ENCODE peak calls at places on chromosome 7, in ten cellular contexts. N, P, W, E, O, V, Q, T, U and C are unnamed samples.

GRCh38 chr7:99557940-99558305 is 519 bp upstream of the ZNF655 start:
- DNase-seq in N (no peak), P (no peak), W (no peak), E (no peak), O (no peak), V (no peak), Q (no peak), T (no peak), U (no peak), C (no peak)

GRCh38 chr7:68203246-68203645 is 1206.6 kb downstream of the TYW1 start:
- DNase-seq in N (no peak), P (no peak), W (no peak), E (no peak), O (no peak), V (no peak), Q (no peak), T (no peak), U (no peak), C (no peak)

GRCh38 chr7:19747740-19748339 is 25.6 kb downstream of the TMEM196 start:
- DNase-seq in N (peak; percentile 4), P (no peak), W (no peak), E (peak; percentile 43), O (peak; percentile 39), V (peak; percentile 22), Q (no peak), T (no peak), U (no peak), C (peak; percentile 32)

GRCh38 chr7:138214926-138215325 is 138.7 kb downstream of the AKR1D1 start:
- DNase-seq in N (no peak), P (no peak), W (no peak), E (no peak), O (no peak), V (no peak), Q (no peak), T (no peak), U (no peak), C (no peak)

GRCh38 chr7:116290740-116291139 is 80.4 kb downstream of the TES start:
- DNase-seq in N (no peak), P (no peak), W (no peak), E (no peak), O (no peak), V (no peak), Q (no peak), T (no peak), U (no peak), C (no peak)

GRCh38 chr7:40843338-40844026 is 708.7 kb downstream of the SUGCT start:
- DNase-seq in N (no peak), P (no peak), W (no peak), E (no peak), O (no peak), V (peak; percentile 45), Q (no peak), T (no peak), U (no peak), C (no peak)

GRCh38 chr7:46233585-46234329 is 312.7 kb upstream of the IGFBP3 start:
- DNase-seq in N (no peak), P (no peak), W (no peak), E (no peak), O (no peak), V (no peak), Q (no peak), T (no peak), U (no peak), C (no peak)

GRCh38 chr7:22357311-22358175 is 589 bp upstream of the RAPGEF5 start:
- DNase-seq in N (no peak), P (peak; percentile 50), W (no peak), E (peak; percentile 56), O (peak; percentile 28), V (peak; percentile 2), Q (no peak), T (peak; percentile 21), U (peak; percentile 3), C (no peak)

GRCh38 chr7:37535841-37536240 is 87.2 kb upstream of the ELMO1 start:
- DNase-seq in N (no peak), P (no peak), W (no peak), E (no peak), O (no peak), V (no peak), Q (no peak), T (no peak), U (no peak), C (no peak)

GRCh38 chr7:43891069-43891955 is 15.1 kb downstream of the URGCP start:
- DNase-seq in N (no peak), P (no peak), W (no peak), E (no peak), O (no peak), V (no peak), Q (no peak), T (no peak), U (no peak), C (no peak)

GRCh38 chr7:30240401-30240800 is 44.0 kb upstream of the ZNRF2 start:
- DNase-seq in N (no peak), P (no peak), W (no peak), E (no peak), O (no peak), V (no peak), Q (no peak), T (no peak), U (no peak), C (no peak)

DNA sequence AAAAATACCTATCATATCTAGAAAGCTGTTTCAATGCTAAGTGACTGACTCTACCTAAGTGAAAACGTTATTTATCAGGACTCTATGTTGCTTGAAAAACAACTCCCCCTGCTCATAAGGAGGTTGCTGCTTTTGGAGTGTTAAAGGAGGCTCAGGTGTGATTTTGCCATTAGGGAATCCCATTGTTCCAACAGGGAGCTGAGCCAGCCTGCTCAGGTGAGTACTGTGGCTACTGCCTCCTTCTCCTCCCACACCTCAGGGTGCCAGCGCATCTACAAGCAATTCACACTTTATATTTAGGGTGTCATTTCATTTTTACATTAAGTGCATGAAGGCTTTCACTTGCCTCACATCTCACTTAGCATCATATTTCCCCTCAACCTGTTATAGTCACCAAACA is 84.7 kb downstream of the SEM1 start:
- DNase-seq in N (no peak), P (no peak), W (no peak), E (no peak), O (no peak), V (no peak), Q (no peak), T (no peak), U (no peak), C (no peak)
- TF ChIP-seq CTCF in N (no peak), P (no peak), W (no peak), E (no peak), O (no peak), V (no peak), Q (no peak), T (no peak), U (no peak), C (no peak)

DNA sequence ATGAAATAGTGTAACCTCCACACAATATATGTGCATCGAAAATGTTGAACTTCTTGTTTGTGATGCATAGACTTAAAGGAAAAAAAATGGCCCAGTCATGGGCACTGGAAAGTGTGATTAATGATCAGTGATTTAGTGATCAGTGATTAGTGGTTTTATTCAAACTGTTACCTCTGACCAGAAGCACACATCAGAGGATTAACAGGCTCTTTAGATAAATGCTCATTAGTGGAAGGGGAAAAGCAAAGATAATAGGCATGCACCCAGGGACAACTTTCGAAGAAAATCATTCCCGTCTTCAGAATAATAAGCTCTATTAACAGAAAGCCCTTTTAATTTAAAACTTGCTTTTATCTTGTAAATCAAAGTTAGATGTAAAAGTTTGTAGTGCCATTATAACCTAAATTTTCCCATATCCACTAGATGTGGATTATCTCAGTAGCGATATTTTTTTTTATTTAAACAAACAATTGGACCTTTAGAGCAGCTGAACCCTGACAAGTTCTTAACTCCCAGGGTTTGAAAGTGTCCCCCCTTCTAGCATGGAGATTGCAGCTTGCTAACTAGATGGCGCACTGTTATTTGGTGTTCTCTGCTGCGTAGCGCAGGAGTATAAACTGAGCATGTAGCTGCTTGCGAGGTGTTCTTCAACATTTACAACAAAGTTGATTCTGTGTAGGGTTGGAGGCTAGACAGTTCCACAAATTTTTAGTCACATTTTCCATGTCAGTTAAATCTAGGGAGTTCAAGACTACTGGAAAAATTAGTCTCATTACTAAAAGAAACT is at the start of gene CREB5:
- DNase-seq in N (no peak), P (no peak), W (no peak), E (no peak), O (no peak), V (peak; percentile 42), Q (no peak), T (peak; percentile 29), U (no peak), C (peak; percentile 34)
- TF ChIP-seq CTCF in N (no peak), P (no peak), W (no peak), E (no peak), O (no peak), V (peak; percentile 14), Q (no peak), T (peak; percentile 52), U (no peak), C (peak; percentile 41)

GRCh38 chr7:155217629-155218028 is 80.0 kb upstream of the INSIG1 start:
- DNase-seq in N (no peak), P (no peak), W (no peak), E (no peak), O (no peak), V (no peak), Q (no peak), T (no peak), U (no peak), C (no peak)

GRCh38 chr7:155218276-155219153 is 79.2 kb upstream of the INSIG1 start:
- DNase-seq in N (no peak), P (no peak), W (no peak), E (no peak), O (no peak), V (no peak), Q (no peak), T (no peak), U (no peak), C (no peak)

GRCh38 chr7:155214328-155214986 is 83.2 kb upstream of the INSIG1 start:
- DNase-seq in N (no peak), P (no peak), W (no peak), E (no peak), O (peak; percentile 58), V (no peak), Q (no peak), T (no peak), U (no peak), C (no peak)

GRCh38 chr7:155215576-155216325 is 81.9 kb upstream of the INSIG1 start:
- DNase-seq in N (no peak), P (no peak), W (no peak), E (no peak), O (no peak), V (no peak), Q (no peak), T (no peak), U (no peak), C (no peak)

GRCh38 chr7:155216475-155217272 is 81.0 kb upstream of the INSIG1 start:
- DNase-seq in N (no peak), P (no peak), W (no peak), E (peak; percentile 51), O (no peak), V (peak; percentile 29), Q (no peak), T (no peak), U (no peak), C (no peak)
- TF ChIP-seq CTCF in N (no peak), P (no peak), W (no peak), E (peak; percentile 8), O (no peak), V (no peak), Q (no peak), T (no peak), U (no peak), C (no peak)

DNA sequence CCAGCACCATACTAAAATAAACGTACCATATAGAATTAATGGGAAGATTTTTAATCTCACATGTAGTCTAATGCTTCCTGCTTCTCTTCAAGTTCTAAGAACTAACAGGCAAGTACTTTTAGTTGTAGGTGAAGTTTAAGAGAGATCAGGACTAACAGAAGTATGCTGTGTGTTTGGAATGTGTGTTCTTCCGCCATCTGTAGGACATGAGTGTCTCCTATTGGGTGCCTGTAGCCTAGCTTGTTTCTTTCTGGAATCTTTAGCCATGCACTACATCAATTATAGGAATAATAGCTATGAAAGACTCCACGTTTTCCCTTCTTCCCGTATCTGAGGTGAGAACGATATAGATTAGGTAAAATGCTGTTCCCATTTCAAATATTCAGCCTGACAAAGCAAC is 140.2 kb upstream of the AHR start:
- DNase-seq in N (no peak), P (no peak), W (no peak), E (no peak), O (no peak), V (no peak), Q (no peak), T (no peak), U (no peak), C (no peak)
- TF ChIP-seq CTCF in N (no peak), P (no peak), W (no peak), E (no peak), O (no peak), V (no peak), Q (no peak), T (no peak), U (no peak), C (no peak)